ENCODE peak calls at places on chromosomes 3 and 15, in six cellular contexts. W, X, R, V, H and B are unnamed samples.
A peak's percentile ranks its signal among the peaks of the same experiment; 100 is the strongest.

GRCh38 chr15:45641374-45641778 is 6.5 kb downstream of the SQOR start:
- DNase-seq in W (no peak), X (no peak), R (no peak), V (no peak), H (no peak), B (no peak)

GRCh38 chr15:57156210-57156887 is 220.0 kb upstream of the CGNL1 start:
- DNase-seq in W (no peak), X (no peak), R (no peak), V (no peak), H (no peak), B (no peak)

GRCh38 chr3:55988905-55989304 is 479.4 kb downstream of the ERC2 start:
- DNase-seq in W (no peak), X (no peak), R (no peak), V (peak; percentile 5), H (no peak), B (no peak)

GRCh38 chr15:78243491-78243941 is 9.2 kb upstream of the ACSBG1 start:
- DNase-seq in W (peak; percentile 53), X (no peak), R (peak; percentile 57), V (peak; percentile 68), H (peak; percentile 90), B (no peak)

GRCh38 chr3:61935819-61936218 is 374.4 kb downstream of the PTPRG start:
- DNase-seq in W (no peak), X (no peak), R (no peak), V (no peak), H (no peak), B (no peak)

GRCh38 chr3:157139938-157140534 is 19.9 kb downstream of the CCNL1 start:
- DNase-seq in W (no peak), X (no peak), R (no peak), V (no peak), H (no peak), B (no peak)

GRCh38 chr3:67044955-67045354 is 46.8 kb downstream of the KBTBD8 start:
- DNase-seq in W (no peak), X (no peak), R (no peak), V (no peak), H (no peak), B (no peak)

GRCh38 chr3:56053727-56054126 is 414.5 kb downstream of the ERC2 start:
- DNase-seq in W (no peak), X (no peak), R (no peak), V (no peak), H (no peak), B (no peak)

GRCh38 chr3:14834121-14834520 is 15.4 kb downstream of the FGD5 start:
- DNase-seq in W (no peak), X (no peak), R (no peak), V (no peak), H (no peak), B (no peak)

GRCh38 chr15:37819191-37819590 is 115.2 kb upstream of the TMCO5A start:
- DNase-seq in W (no peak), X (no peak), R (no peak), V (no peak), H (no peak), B (no peak)

GRCh38 chr3:185659942-185660921 is 74.1 kb downstream of the SENP2 start:
- DNase-seq in W (peak; percentile 66), X (peak; percentile 68), R (peak; percentile 66), V (peak; percentile 62), H (peak; percentile 96), B (peak; percentile 24)

GRCh38 chr3:59709702-59710555 is 660.1 kb upstream of the CFAP20DC start:
- DNase-seq in W (no peak), X (no peak), R (peak; percentile 61), V (peak; percentile 37), H (no peak), B (peak; percentile 4)

GRCh38 chr15:62883938-62884479 is 158.5 kb upstream of the TPM1 start:
- DNase-seq in W (no peak), X (no peak), R (no peak), V (no peak), H (no peak), B (no peak)

GRCh38 chr3:148729656-148730055 is 32.0 kb downstream of the AGTR1 start:
- DNase-seq in W (no peak), X (no peak), R (no peak), V (no peak), H (no peak), B (no peak)

GRCh38 chr15:38084289-38084688 is 149.8 kb downstream of the TMCO5A start:
- DNase-seq in W (no peak), X (no peak), R (no peak), V (no peak), H (no peak), B (no peak)

GRCh38 chr15:56804908-56805307 is 71.6 kb upstream of the ZNF280D start:
- DNase-seq in W (no peak), X (no peak), R (no peak), V (no peak), H (no peak), B (no peak)

GRCh38 chr15:75350601-75351331 is 3.9 kb downstream of the NEIL1 start:
- DNase-seq in W (no peak), X (no peak), R (no peak), V (no peak), H (no peak), B (no peak)

GRCh38 chr3:101271728-101272127 is 48.6 kb downstream of the IMPG2 start:
- DNase-seq in W (no peak), X (no peak), R (no peak), V (no peak), H (peak; percentile 37), B (no peak)

GRCh38 chr15:101182215-101182614 is 69.6 kb downstream of the CHSY1 start:
- DNase-seq in W (no peak), X (no peak), R (no peak), V (no peak), H (no peak), B (no peak)

GRCh38 chr3:132709761-132710160 is 12.4 kb downstream of the NPHP3 start:
- DNase-seq in W (no peak), X (no peak), R (no peak), V (no peak), H (no peak), B (no peak)

GRCh38 chr15:78033864-78034263 is 43.6 kb downstream of the TBC1D2B start:
- DNase-seq in W (no peak), X (no peak), R (no peak), V (no peak), H (no peak), B (peak; percentile 70)

GRCh38 chr3:167732313-167733065 is 2.2 kb downstream of the PDCD10 start:
- DNase-seq in W (no peak), X (no peak), R (no peak), V (no peak), H (no peak), B (no peak)

GRCh38 chr3:27681249-27681748 is 40.8 kb downstream of the EOMES start:
- DNase-seq in W (no peak), X (peak; percentile 66), R (no peak), V (no peak), H (peak; percentile 59), B (peak; percentile 43)

GRCh38 chr3:27685474-27685873 is 36.6 kb downstream of the EOMES start:
- DNase-seq in W (no peak), X (no peak), R (no peak), V (no peak), H (no peak), B (no peak)

GRCh38 chr3:27684302-27684701 is 37.8 kb downstream of the EOMES start:
- DNase-seq in W (no peak), X (no peak), R (no peak), V (no peak), H (no peak), B (no peak)

GRCh38 chr3:27688053-27688452 is 34.1 kb downstream of the EOMES start:
- DNase-seq in W (no peak), X (no peak), R (no peak), V (no peak), H (peak; percentile 47), B (no peak)

DNA sequence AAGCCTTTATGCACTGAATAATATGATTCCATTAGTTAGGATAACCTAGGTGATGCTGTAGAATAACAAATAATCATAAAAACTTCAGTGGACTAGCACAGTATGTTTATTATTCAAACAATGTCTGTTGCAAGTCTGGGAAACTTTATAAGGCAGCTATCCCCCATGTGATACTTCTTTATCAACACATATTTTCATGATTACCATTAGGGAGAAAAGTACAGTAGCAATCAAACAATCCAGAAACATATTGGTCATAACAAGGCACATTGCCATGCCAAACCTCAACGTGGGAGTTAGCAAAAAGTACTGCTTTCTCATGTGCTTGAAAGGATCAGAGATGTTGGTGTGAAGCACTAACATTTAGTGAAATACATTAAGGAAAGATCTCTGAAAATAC is 35.5 kb downstream of the EOMES start:
- DNase-seq in W (no peak), X (no peak), R (no peak), V (no peak), H (no peak), B (no peak)
- H3K4me1 ChIP-seq in W (no peaks in the 10 kb centered on the region), X (no peaks in the 10 kb centered on the region), R (no peaks in the 10 kb centered on the region), V (no peaks in the 10 kb centered on the region), H (no peaks in the 10 kb centered on the region), B (no peaks in the 10 kb centered on the region)

GRCh38 chr3:183551930-183552329 is 3.6 kb downstream of the KLHL6 start:
- DNase-seq in W (no peak), X (no peak), R (no peak), V (no peak), H (no peak), B (peak; percentile 36)
- H3K4me1 ChIP-seq in W (no peaks in the 10 kb centered on the region), X (no peaks in the 10 kb centered on the region), R (peaks cover 21% of the 10 kb centered on the region), V (peaks cover 5% of the 10 kb centered on the region), H (peaks cover 8% of the 10 kb centered on the region), B (peaks cover 41% of the 10 kb centered on the region)

GRCh38 chr15:89108865-89109660 is 20.8 kb downstream of the ABHD2 start:
- DNase-seq in W (no peak), X (no peak), R (no peak), V (no peak), H (no peak), B (no peak)

GRCh38 chr15:89110060-89110459 is 21.8 kb downstream of the ABHD2 start:
- DNase-seq in W (no peak), X (no peak), R (no peak), V (no peak), H (no peak), B (no peak)

GRCh38 chr15:89106200-89106599 is 17.9 kb downstream of the ABHD2 start:
- DNase-seq in W (no peak), X (no peak), R (no peak), V (no peak), H (no peak), B (no peak)

GRCh38 chr15:89105147-89105546 is 16.9 kb downstream of the ABHD2 start:
- DNase-seq in W (no peak), X (no peak), R (no peak), V (no peak), H (no peak), B (no peak)

GRCh38 chr15:89107984-89108383 is 19.7 kb downstream of the ABHD2 start:
- DNase-seq in W (no peak), X (no peak), R (no peak), V (no peak), H (no peak), B (no peak)
- H3K4me1 ChIP-seq in W (no peaks in the 10 kb centered on the region), X (peaks cover 10% of the 10 kb centered on the region), R (peaks cover 100% of the 10 kb centered on the region), V (peaks cover 76% of the 10 kb centered on the region), H (no peaks in the 10 kb centered on the region), B (peaks cover 9% of the 10 kb centered on the region)

DNA sequence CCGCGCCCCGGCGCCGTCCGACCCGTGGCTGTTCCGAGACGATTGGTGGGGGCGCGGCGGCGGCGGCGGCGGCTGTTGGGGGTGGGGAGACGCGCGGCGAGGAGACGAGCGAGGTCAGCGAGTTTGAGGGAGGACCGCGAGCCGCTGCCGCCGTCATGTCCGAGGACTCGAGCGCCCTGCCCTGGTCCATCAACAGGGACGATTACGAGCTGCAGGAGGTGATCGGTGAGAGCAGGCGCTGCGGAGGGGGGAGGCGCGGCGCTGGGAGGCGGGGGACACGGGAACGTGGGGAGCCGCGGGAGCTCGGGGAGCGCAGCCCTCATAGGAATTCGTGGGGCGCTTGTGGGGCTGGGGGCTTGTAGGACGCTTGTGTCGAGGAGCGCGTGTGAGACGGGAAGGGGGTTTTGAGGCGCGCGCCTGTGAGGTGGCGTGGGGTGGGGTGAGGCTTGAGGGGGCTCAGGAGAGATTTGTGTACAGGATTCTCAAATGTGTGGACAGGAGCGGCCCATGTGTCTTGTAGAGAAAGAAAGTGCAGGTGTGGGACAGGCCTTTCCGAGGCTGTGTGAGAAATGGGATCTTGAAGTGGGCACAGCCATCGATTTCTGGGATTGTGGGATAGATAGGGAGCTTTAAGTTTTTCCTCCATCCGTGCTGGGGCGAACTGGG is 518 bp downstream of the OXSR1 start:
- DNase-seq in W (peak; percentile 67), X (no peak), R (no peak), V (no peak), H (peak; percentile 63), B (no peak)
- H3K4me1 ChIP-seq in W (no peaks in the 10 kb centered on the region), X (peaks cover 17% of the 10 kb centered on the region), R (peaks cover 49% of the 10 kb centered on the region), V (peaks cover 23% of the 10 kb centered on the region), H (no peaks in the 10 kb centered on the region), B (peaks cover 23% of the 10 kb centered on the region)